ENCODE peak calls at places on chromosome 19, in ten cellular contexts. C is endodermal cell, X is GM10248, I is coronary artery, A is fibroblast of mammary gland, R is kidney epithelial cell, K is body of pancreas, Z is HCT116, B is upper lobe of right lung, E is IMR-90. G is an unnamed sample.

GRCh38 chr19:47618771-47619170 is 9.8 kb downstream of the BICRA start:
- DNase-seq in A (peak), K (peak), X (no peak), I (no peak), Z (no peak), B (no peak), R (no peak), C (no peak), E (peak), G (no peak)

GRCh38 chr19:32822916-32823746 is 46.4 kb downstream of the SLC7A9 start:
- DNase-seq in C (no peak), I (no peak), X (no peak), A (no peak), Z (no peak), B (no peak), K (no peak), E (no peak), R (no peak), G (no peak)

GRCh38 chr19:4303778-4304508 is 455 bp upstream of the FSD1 start:
- DNase-seq in K (no peak), C (no peak), R (no peak), E (no peak), Z (no peak), X (no peak), B (no peak), I (no peak), A (no peak), G (no peak)

GRCh38 chr19:15379083-15379995 is at the start of gene AKAP8:
- DNase-seq in I (peak), B (peak), Z (peak), R (peak), X (peak), E (peak), A (peak), K (peak), C (peak), G (peak)

GRCh38 chr19:1076951-1077350 is 10.0 kb downstream of the ARHGAP45 start:
- DNase-seq in K (peak), X (peak), E (no peak), Z (no peak), I (no peak), A (no peak), B (peak), R (no peak), C (no peak), G (no peak)

GRCh38 chr19:55986487-55986886 is at the start of gene NLRP5:
- DNase-seq in C (no peak), I (no peak), X (no peak), A (no peak), K (no peak), R (no peak), Z (peak), B (no peak), E (no peak), G (no peak)

GRCh38 chr19:42169486-42169885 is 37.2 kb upstream of the POU2F2 start:
- DNase-seq in R (no peak), Z (no peak), A (no peak), C (no peak), B (no peak), X (no peak), E (no peak), I (no peak), K (no peak), G (no peak)

GRCh38 chr19:18946918-18947317 is 5.9 kb upstream of the HOMER3 start:
- DNase-seq in B (no peak), E (no peak), X (no peak), Z (no peak), A (no peak), R (no peak), I (no peak), C (no peak), K (no peak), G (no peak)

GRCh38 chr19:46726551-46726950 is 9.6 kb upstream of the PRKD2 start:
- DNase-seq in C (no peak), E (no peak), Z (no peak), R (no peak), B (peak), A (no peak), I (no peak), X (no peak), K (no peak), G (no peak)

GRCh38 chr19:13861714-13862531 is 15.0 kb upstream of the NANOS3 start:
- DNase-seq in B (peak), E (peak), X (peak), Z (no peak), I (peak), C (peak), A (peak), K (peak), R (no peak), G (peak)

GRCh38 chr19:41887711-41888382 is 4.9 kb downstream of the ARHGEF1 start:
- DNase-seq in C (peak), Z (peak), I (no peak), R (peak), X (peak), E (peak), K (peak), A (peak), B (peak), G (no peak)

GRCh38 chr19:49468746-49469447 is 5.1 kb upstream of the FLT3LG start:
- DNase-seq in X (peak), A (peak), R (no peak), E (no peak), C (peak), Z (no peak), B (no peak), K (peak), I (no peak), G (no peak)

GRCh38 chr19:4229179-4229931 is at the start of gene EBI3:
- DNase-seq in B (no peak), C (peak), X (peak), K (peak), I (no peak), A (peak), R (no peak), E (peak), Z (no peak), G (no peak)

GRCh38 chr19:12665646-12666304 is 767 bp downstream of the MAN2B1 start:
- DNase-seq in R (no peak), B (no peak), X (no peak), A (no peak), Z (no peak), C (no peak), I (no peak), E (peak), K (no peak), G (no peak)

GRCh38 chr19:35142531-35143230 is 374 bp upstream of the FXYD7 start:
- DNase-seq in B (peak), E (no peak), I (no peak), R (no peak), Z (no peak), K (peak), X (peak), C (peak), A (no peak), G (peak)

GRCh38 chr19:12641456-12641855 is 25.1 kb downstream of the MAN2B1 start:
- DNase-seq in I (no peak), E (no peak), A (no peak), R (no peak), C (no peak), B (no peak), K (no peak), Z (no peak), X (no peak), G (no peak)

GRCh38 chr19:23527797-23528196 is 132.5 kb upstream of the ZNF91 start:
- DNase-seq in Z (no peak), I (no peak), E (no peak), R (no peak), C (no peak), A (no peak), X (no peak), K (no peak), B (no peak), G (no peak)

GRCh38 chr19:44554641-44555246 is 25.3 kb upstream of the CEACAM20 start:
- DNase-seq in I (no peak), E (no peak), K (no peak), Z (no peak), A (no peak), X (no peak), C (no peak), B (no peak), R (no peak), G (no peak)

GRCh38 chr19:44551850-44552249 is 22.4 kb upstream of the CEACAM20 start:
- DNase-seq in C (no peak), I (no peak), B (no peak), R (no peak), K (no peak), Z (no peak), X (no peak), A (no peak), E (no peak), G (no peak)

GRCh38 chr19:44549507-44549906 is 20.0 kb upstream of the CEACAM20 start:
- DNase-seq in C (no peak), R (no peak), X (no peak), K (no peak), A (no peak), E (no peak), B (no peak), I (no peak), Z (no peak), G (no peak)

GRCh38 chr19:44553478-44554171 is 24.1 kb upstream of the CEACAM20 start:
- DNase-seq in R (no peak), B (no peak), E (no peak), A (peak), X (no peak), K (no peak), Z (no peak), I (no peak), C (no peak), G (no peak)

DNA sequence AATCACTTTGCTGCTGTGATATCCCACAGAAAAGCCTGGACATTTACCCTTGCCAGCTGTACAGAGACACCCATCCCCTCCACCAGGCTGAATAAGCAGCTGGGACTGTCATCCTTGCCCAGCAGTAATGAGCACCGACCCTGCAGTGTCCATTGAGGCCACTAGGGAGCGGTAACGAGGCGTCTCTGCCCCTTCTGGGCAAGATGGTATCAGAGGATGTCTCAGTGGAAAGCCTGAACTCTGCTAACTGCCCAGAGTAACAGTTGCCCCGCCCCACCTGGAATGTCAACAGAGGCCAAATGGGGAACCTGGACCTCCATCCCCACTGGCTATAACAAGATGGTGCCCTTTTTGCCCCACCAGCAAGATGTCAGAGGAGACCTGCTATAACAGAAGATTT is 22.8 kb upstream of the CEACAM20 start:
- DNase-seq in B (peak), A (peak), C (peak), R (no peak), E (no peak), K (no peak), X (no peak), I (no peak), Z (peak), G (no peak)
- TF ChIP-seq CTCF in B (peak), A (peak), C (peak), R (peak), E (peak), K (no peak), X (peak), I (no peak), Z (peak), G (peak)

GRCh38 chr19:57656346-57656745 is 12.4 kb upstream of the ZSCAN4 start:
- DNase-seq in R (no peak), B (no peak), K (no peak), A (no peak), E (no peak), X (no peak), C (no peak), Z (no peak), I (no peak), G (no peak)
- TF ChIP-seq CTCF in R (no peak), B (no peak), K (no peak), A (no peak), E (no peak), X (no peak), C (no peak), Z (no peak), I (no peak), G (no peak)

DNA sequence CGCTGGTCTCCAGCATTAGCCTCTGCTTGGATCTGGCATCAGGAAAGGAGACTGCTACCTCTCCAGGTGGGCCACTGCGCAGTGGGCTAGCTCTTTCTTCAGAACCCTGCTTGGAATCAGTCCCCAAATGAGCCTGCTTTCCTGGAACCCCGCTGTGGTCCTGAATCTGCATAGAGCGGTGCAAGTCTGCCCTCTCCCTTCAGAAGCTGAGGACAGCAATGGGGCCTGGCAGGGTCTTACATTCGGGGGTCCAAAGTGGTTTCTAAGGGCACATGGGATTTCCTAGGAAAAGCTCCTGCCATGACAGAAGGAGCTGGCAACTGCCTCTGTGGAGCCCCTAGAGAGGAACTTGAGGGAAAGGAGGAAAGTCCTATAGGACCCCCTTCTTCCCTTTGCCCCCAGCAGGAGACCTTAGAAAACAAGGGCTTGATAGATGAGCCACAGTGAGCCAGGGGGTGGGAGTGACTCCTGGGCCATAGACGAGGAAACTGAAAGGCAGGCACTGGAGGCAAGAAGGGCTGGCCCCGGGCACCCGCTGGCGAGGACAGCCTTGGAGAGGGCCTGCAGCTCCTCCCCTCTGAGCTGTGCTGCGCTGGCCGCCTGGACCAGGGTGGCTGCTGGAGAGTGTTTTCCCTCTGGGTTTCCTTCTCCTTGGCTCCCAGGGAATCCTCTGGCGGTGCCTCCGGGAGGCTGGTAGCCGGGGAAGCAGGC is 1.4 kb upstream of the VSTM2B start:
- DNase-seq in X (no peak), C (peak), A (no peak), K (no peak), Z (no peak), R (no peak), B (peak), E (no peak), I (no peak), G (no peak)
- TF ChIP-seq CTCF in X (no peak), C (peak), A (no peak), K (no peak), Z (no peak), R (no peak), B (no peak), E (no peak), I (no peak), G (no peak)

GRCh38 chr19:8506402-8506957 is 4.0 kb upstream of the PRAM1 start:
- DNase-seq in B (no peak), R (no peak), X (no peak), Z (no peak), A (no peak), K (peak), C (peak), E (no peak), I (no peak), G (no peak)
- TF ChIP-seq CTCF in B (peak), R (no peak), X (no peak), Z (no peak), A (no peak), K (no peak), C (peak), E (no peak), I (peak), G (no peak)

G was measured in mesothelial cell of epicardium.